ENCODE peak calls at places on chromosomes 16 and 17, in ten cellular contexts. D is GM04503; O is GM23338; H is stimulated activated CD8-positive, alpha-beta memory T cell treated with anti-CD3 and anti-CD28 coated beads, Interleukin-12 subunit alpha, Interleukin-12 subunit beta, amount 100 ng/mL, for 4 hours; W is CD4-positive, CD25-positive, alpha-beta regulatory T cell; R is fibroblast of the aortic adventitia; G is NCI-H1105 treated with DMSO at 0.1 percent for 48 hours; A is NCI-H345; B is activated CD4-positive, alpha-beta T cell treated with anti-CD3 and anti-CD28 coated beads, Interleukin-2, amount 50 U/mL, for 48 hours; V is Caco-2. S is an unnamed sample.

GRCh38 chr17:967122-967521 is 12.5 kb downstream of the NXN start:
- DNase-seq in D (no peak), O (no peak), H (no peak), W (no peak), R (no peak), G (no peak), A (no peak), B (no peak), V (no peak), S (no peak)

GRCh38 chr16:84888450-84888849 is 68.7 kb downstream of the CRISPLD2 start:
- DNase-seq in D (no peak), O (no peak), H (no peak), W (no peak), R (no peak), G (no peak), A (no peak), B (no peak), V (no peak), S (no peak)

GRCh38 chr16:89374393-89374948 is 115.9 kb downstream of the ANKRD11 start:
- DNase-seq in D (no peak), O (peak), H (no peak), W (no peak), R (no peak), G (no peak), A (no peak), B (no peak), V (no peak), S (no peak)

GRCh38 chr17:83119987-83120864 is 40.8 kb downstream of the METRNL start:
- DNase-seq in D (no peak), O (peak), H (no peak), W (peak), R (no peak), G (no peak), A (no peak), B (no peak), V (no peak), S (no peak)

GRCh38 chr17:35291802-35292201 is 48.9 kb downstream of the SLFN5 start:
- DNase-seq in D (peak), O (no peak), H (no peak), W (no peak), R (peak), G (no peak), A (no peak), B (no peak), V (no peak), S (no peak)

GRCh38 chr17:30332057-30332542 is 1.8 kb downstream of the TMIGD1 start:
- DNase-seq in D (no peak), O (no peak), H (no peak), W (peak), R (no peak), G (no peak), A (no peak), B (peak), V (no peak), S (no peak)

GRCh38 chr17:80790021-80790765 is 201.4 kb upstream of the CHMP6 start:
- DNase-seq in D (no peak), O (no peak), H (no peak), W (peak), R (no peak), G (no peak), A (no peak), B (peak), V (no peak), S (no peak)

GRCh38 chr16:4647661-4647965 is 23.0 kb downstream of the MGRN1 start:
- DNase-seq in D (no peak), O (no peak), H (no peak), W (no peak), R (no peak), G (no peak), A (no peak), B (no peak), V (no peak), S (no peak)

GRCh38 chr16:2748757-2749455 is 3.5 kb upstream of the SRRM2 start:
- DNase-seq in D (no peak), O (no peak), H (no peak), W (no peak), R (no peak), G (peak), A (no peak), B (no peak), V (no peak), S (no peak)

GRCh38 chr17:18185832-18186231 is 2.2 kb downstream of the ALKBH5 start:
- DNase-seq in D (no peak), O (no peak), H (no peak), W (no peak), R (peak), G (no peak), A (no peak), B (no peak), V (no peak), S (no peak)

GRCh38 chr17:54992797-54993639 is 24.5 kb downstream of the STXBP4 start:
- DNase-seq in D (peak), O (peak), H (no peak), W (peak), R (peak), G (peak), A (peak), B (no peak), V (peak), S (no peak)

GRCh38 chr17:36949461-36949927 is 740 bp downstream of the AATF start:
- DNase-seq in D (peak), O (no peak), H (no peak), W (no peak), R (no peak), G (no peak), A (no peak), B (no peak), V (no peak), S (no peak)

GRCh38 chr17:48915459-48916282 is 7.5 kb downstream of the UBE2Z start:
- DNase-seq in D (peak), O (no peak), H (peak), W (no peak), R (peak), G (no peak), A (no peak), B (peak), V (peak), S (no peak)

GRCh38 chr17:77371888-77372443 is 231.2 kb downstream of the SEC14L1 start:
- DNase-seq in D (no peak), O (no peak), H (no peak), W (no peak), R (no peak), G (no peak), A (no peak), B (no peak), V (no peak), S (no peak)

GRCh38 chr17:205176-205538 is 23.7 kb upstream of the DOC2B start:
- DNase-seq in D (no peak), O (no peak), H (no peak), W (no peak), R (no peak), G (no peak), A (no peak), B (no peak), V (no peak), S (no peak)

GRCh38 chr17:76079577-76080206 is 710 bp downstream of the ZACN start:
- DNase-seq in D (no peak), O (peak), H (no peak), W (no peak), R (no peak), G (peak), A (peak), B (peak), V (no peak), S (no peak)

GRCh38 chr17:79670537-79671386 is 59.9 kb upstream of the RBFOX3 start:
- DNase-seq in D (no peak), O (no peak), H (no peak), W (no peak), R (no peak), G (no peak), A (peak), B (no peak), V (no peak), S (no peak)

GRCh38 chr17:39461911-39462641 is 790 bp downstream of the CDK12 start:
- DNase-seq in D (no peak), O (peak), H (peak), W (no peak), R (peak), G (no peak), A (peak), B (no peak), V (no peak), S (peak)

GRCh38 chr16:66315210-66315825 is 51.2 kb upstream of the CDH5 start:
- DNase-seq in D (peak), O (peak), H (no peak), W (peak), R (peak), G (peak), A (peak), B (peak), V (peak), S (peak)

GRCh38 chr16:13041646-13042045 is 140.2 kb downstream of the SHISA9 start:
- DNase-seq in D (no peak), O (no peak), H (no peak), W (no peak), R (no peak), G (no peak), A (no peak), B (no peak), V (no peak), S (no peak)

GRCh38 chr16:24986512-24987303 is 28.5 kb downstream of the ARHGAP17 start:
- DNase-seq in D (peak), O (no peak), H (no peak), W (peak), R (peak), G (peak), A (no peak), B (no peak), V (peak), S (no peak)

GRCh38 chr17:5780476-5780875 is 196.2 kb upstream of the NLRP1 start:
- DNase-seq in D (no peak), O (no peak), H (no peak), W (no peak), R (peak), G (no peak), A (no peak), B (no peak), V (no peak), S (no peak)

GRCh38 chr16:88462396-88462795 is 9.3 kb downstream of the ZFPM1 start:
- DNase-seq in D (no peak), O (no peak), H (no peak), W (no peak), R (no peak), G (no peak), A (no peak), B (no peak), V (no peak), S (no peak)

GRCh38 chr17:1588781-1589585 is 26.4 kb upstream of the PITPNA start:
- DNase-seq in D (no peak), O (peak), H (no peak), W (no peak), R (peak), G (no peak), A (no peak), B (no peak), V (no peak), S (no peak)

GRCh38 chr16:37511-37910 is 15.9 kb downstream of the POLR3K start:
- DNase-seq in D (no peak), O (peak), H (no peak), W (no peak), R (no peak), G (no peak), A (no peak), B (no peak), V (no peak), S (no peak)

GRCh38 chr16:4900750-4901149 is 36.2 kb downstream of the PPL start:
- DNase-seq in D (no peak), O (no peak), H (no peak), W (no peak), R (no peak), G (no peak), A (no peak), B (no peak), V (no peak), S (no peak)

GRCh38 chr17:69075823-69076222 is 15.1 kb upstream of the ABCA9 start:
- DNase-seq in D (no peak), O (no peak), H (no peak), W (no peak), R (peak), G (no peak), A (no peak), B (no peak), V (no peak), S (no peak)